ENCODE peak calls at places on chromosomes 3 and 15, in nine cellular contexts. V, Y, M, G, N, P, H, X and T are unnamed samples.

GRCh38 chr3:99505646-99506269 is 132.6 kb upstream of the COL8A1 start:
- DNase-seq in H (peak; percentile 43), X (peak; percentile 88), Y (peak; percentile 50), P (no peak), V (peak; percentile 82), G (peak; percentile 25), M (peak; percentile 94), N (no peak), T (peak; percentile 62)

GRCh38 chr3:37904614-37905047 is 43.0 kb downstream of the CTDSPL start:
- DNase-seq in P (no peak), Y (peak; percentile 10), M (no peak), N (no peak), V (peak; percentile 57), X (no peak), H (no peak), G (no peak), T (no peak)

GRCh38 chr3:172222474-172223071 is 183.2 kb downstream of the FNDC3B start:
- DNase-seq in Y (no peak), V (no peak), M (no peak), X (no peak), N (no peak), G (no peak), P (no peak), H (no peak), T (no peak)

GRCh38 chr3:133962879-133963278 is 66.8 kb downstream of the SLCO2A1 start:
- DNase-seq in M (no peak), Y (no peak), X (peak; percentile 47), G (no peak), N (no peak), V (peak; percentile 78), H (no peak), P (no peak), T (no peak)

GRCh38 chr3:84759361-84759760 is 199.4 kb upstream of the CADM2 start:
- DNase-seq in P (no peak), X (no peak), V (no peak), N (no peak), M (no peak), Y (no peak), H (no peak), G (no peak), T (no peak)

GRCh38 chr15:54564142-54564541 is 585.9 kb downstream of the UNC13C start:
- DNase-seq in G (no peak), H (no peak), M (no peak), P (no peak), V (no peak), X (no peak), N (no peak), Y (no peak), T (no peak)

GRCh38 chr3:17122758-17123157 is 238.0 kb downstream of the PLCL2 start:
- DNase-seq in H (no peak), M (no peak), N (no peak), V (no peak), P (no peak), X (no peak), Y (no peak), G (no peak), T (no peak)

GRCh38 chr15:65411470-65412071 is 11.2 kb downstream of the IGDCC4 start:
- DNase-seq in G (no peak), Y (peak; percentile 28), X (no peak), H (no peak), M (no peak), N (no peak), V (peak; percentile 25), P (no peak), T (no peak)

DNA sequence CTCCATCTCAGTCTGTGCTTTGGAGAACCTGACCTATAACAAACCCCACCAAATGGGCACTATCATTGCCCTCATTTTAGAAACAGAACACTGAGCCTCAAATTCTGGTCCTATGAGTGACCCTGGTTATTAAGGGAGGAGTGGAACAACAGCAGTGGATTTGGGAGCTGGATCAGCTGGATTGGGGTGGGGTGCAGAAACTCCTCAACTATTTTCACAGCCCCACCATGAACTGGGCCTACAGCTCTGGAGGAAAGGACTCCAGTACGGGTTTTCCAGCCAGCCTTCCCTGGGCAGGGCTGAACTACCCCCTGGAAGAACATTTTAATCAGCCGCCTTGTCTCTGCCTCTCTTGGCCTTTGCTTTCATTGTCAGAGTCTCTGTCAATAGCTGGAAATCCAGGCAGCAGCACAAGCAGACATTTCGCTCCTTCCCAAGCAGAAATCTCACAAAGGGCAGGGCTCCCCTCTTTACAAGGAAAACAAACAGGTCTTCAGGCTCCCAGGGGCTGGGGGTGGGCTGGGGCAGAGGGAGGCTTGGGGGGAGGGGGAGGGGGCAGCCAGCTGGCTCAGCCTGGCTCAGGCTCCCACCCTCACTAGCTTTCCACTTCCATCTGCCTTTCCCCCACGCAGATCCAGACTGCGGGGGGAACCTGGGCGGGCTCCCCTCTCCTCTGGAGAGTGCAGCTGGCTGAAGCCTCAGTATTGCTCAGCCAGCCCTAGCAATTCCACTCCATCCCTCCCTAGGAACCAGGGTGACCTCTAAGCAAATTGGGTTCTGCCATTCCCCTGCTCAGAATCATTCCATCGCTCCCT is 13.7 kb upstream of the TLE3 start:
- DNase-seq in X (peak; percentile 91), P (peak; percentile 92), H (peak; percentile 63), N (no peak), G (peak; percentile 82), Y (peak; percentile 67), V (peak; percentile 87), M (peak; percentile 29), T (peak; percentile 83)
- H3K4me3 ChIP-seq in X (peak overlapping the region; percentile 26), P (peak overlapping the region; percentile 29), H (peak overlapping the region; percentile 11), N (no peak overlapping the region), G (peak overlapping the region; percentile 38), Y (no peak overlapping the region), V (no peak overlapping the region), M (no peak overlapping the region), T (peak overlapping the region; percentile 27)

GRCh38 chr15:41932939-41933725 is 39.2 kb downstream of the EHD4 start:
- DNase-seq in M (no peak), V (no peak), H (no peak), P (no peak), Y (no peak), N (no peak), X (no peak), G (no peak), T (no peak)

GRCh38 chr15:41932101-41932500 is 38.2 kb upstream of the SPTBN5 start:
- DNase-seq in V (no peak), P (no peak), Y (no peak), M (no peak), H (no peak), G (no peak), N (no peak), X (no peak), T (no peak)

GRCh38 chr15:41930867-41931222 is 37.0 kb upstream of the SPTBN5 start:
- DNase-seq in M (no peak), V (no peak), P (no peak), X (no peak), N (no peak), G (no peak), Y (no peak), H (no peak), T (no peak)

GRCh38 chr15:41933771-41934170 is 38.6 kb downstream of the EHD4 start:
- DNase-seq in Y (peak; percentile 78), X (no peak), H (no peak), P (no peak), G (no peak), N (no peak), V (no peak), M (no peak), T (no peak)

GRCh38 chr15:41932511-41932910 is 38.7 kb upstream of the SPTBN5 start:
- DNase-seq in P (no peak), X (no peak), Y (no peak), M (no peak), G (no peak), H (no peak), V (no peak), N (no peak), T (no peak)
- H3K4me3 ChIP-seq in P (no peak overlapping the region), X (no peak overlapping the region), Y (no peak overlapping the region), M (no peak overlapping the region), G (no peak overlapping the region), H (no peak overlapping the region), V (no peak overlapping the region), N (no peak overlapping the region), T (no peak overlapping the region)

GRCh38 chr3:48042071-48042760 is 26.0 kb upstream of the MAP4 start:
- DNase-seq in M (peak; percentile 37), N (no peak), G (no peak), P (no peak), H (no peak), V (peak; percentile 29), Y (peak; percentile 67), X (no peak), T (no peak)

GRCh38 chr3:48038971-48039481 is 22.8 kb upstream of the MAP4 start:
- DNase-seq in V (no peak), Y (no peak), N (no peak), X (peak; percentile 11), G (no peak), P (no peak), M (peak; percentile 13), H (no peak), T (no peak)

GRCh38 chr3:48034000-48034516 is 17.8 kb upstream of the MAP4 start:
- DNase-seq in X (no peak), H (no peak), Y (peak; percentile 87), P (peak; percentile 24), N (no peak), M (peak; percentile 6), V (peak; percentile 87), G (no peak), T (no peak)

DNA sequence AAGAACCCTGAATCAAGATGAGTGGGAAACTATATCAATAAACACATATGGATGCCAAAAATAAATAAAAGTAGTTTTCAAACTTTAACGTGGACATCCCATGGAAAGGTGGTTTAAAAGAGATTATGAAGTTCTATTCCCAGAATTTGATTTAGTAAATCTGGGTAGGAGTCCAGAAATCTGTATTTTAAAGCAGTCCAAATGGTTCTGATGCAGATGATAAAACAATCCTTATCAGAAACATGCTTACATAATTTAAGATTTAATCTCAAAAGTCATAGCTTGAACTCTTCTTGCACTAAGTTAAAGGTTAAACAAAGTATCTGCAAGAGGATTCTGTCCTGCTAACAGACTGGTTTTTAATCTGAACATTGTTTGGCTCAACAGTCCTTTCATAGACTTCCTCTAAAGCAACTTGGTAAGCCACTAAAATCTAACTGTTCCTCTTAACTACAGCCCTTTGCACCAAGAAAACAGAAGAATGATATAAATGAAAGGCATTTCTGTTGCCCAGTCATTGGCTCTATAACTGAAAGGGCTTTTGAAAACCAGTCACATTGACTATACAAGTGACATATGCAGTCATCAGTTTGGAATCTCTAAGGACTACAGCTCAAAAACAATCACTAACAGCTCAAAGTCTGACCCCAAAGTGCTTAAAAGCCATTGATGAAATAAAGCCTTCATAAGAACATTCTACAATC is 23.4 kb upstream of the MAP4 start:
- DNase-seq in M (peak; percentile 7), V (peak; percentile 83), G (no peak), H (no peak), N (no peak), Y (peak; percentile 43), X (peak; percentile 29), P (peak; percentile 17), T (no peak)
- H3K4me3 ChIP-seq in M (no peak overlapping the region), V (no peak overlapping the region), G (no peak overlapping the region), H (no peak overlapping the region), N (no peak overlapping the region), Y (no peak overlapping the region), X (no peak overlapping the region), P (no peak overlapping the region), T (no peak overlapping the region)

GRCh38 chr15:71777216-71777943 is 33.0 kb upstream of the NR2E3 start:
- DNase-seq in G (no peak), H (no peak), X (no peak), V (no peak), P (no peak), M (no peak), Y (no peak), N (no peak), T (no peak)

GRCh38 chr15:71781965-71782265 is 28.4 kb upstream of the NR2E3 start:
- DNase-seq in Y (no peak), N (no peak), X (no peak), V (no peak), P (no peak), H (no peak), G (no peak), M (no peak), T (no peak)

GRCh38 chr15:71780349-71780976 is 29.9 kb upstream of the NR2E3 start:
- DNase-seq in V (peak; percentile 70), P (peak; percentile 88), Y (peak; percentile 23), X (peak; percentile 69), G (no peak), N (peak; percentile 11), M (peak; percentile 75), H (no peak), T (peak; percentile 25)

GRCh38 chr15:71781179-71781964 is 29.0 kb upstream of the NR2E3 start:
- DNase-seq in P (no peak), G (no peak), M (peak; percentile 67), N (no peak), H (no peak), Y (no peak), X (no peak), V (peak; percentile 51), T (no peak)

DNA sequence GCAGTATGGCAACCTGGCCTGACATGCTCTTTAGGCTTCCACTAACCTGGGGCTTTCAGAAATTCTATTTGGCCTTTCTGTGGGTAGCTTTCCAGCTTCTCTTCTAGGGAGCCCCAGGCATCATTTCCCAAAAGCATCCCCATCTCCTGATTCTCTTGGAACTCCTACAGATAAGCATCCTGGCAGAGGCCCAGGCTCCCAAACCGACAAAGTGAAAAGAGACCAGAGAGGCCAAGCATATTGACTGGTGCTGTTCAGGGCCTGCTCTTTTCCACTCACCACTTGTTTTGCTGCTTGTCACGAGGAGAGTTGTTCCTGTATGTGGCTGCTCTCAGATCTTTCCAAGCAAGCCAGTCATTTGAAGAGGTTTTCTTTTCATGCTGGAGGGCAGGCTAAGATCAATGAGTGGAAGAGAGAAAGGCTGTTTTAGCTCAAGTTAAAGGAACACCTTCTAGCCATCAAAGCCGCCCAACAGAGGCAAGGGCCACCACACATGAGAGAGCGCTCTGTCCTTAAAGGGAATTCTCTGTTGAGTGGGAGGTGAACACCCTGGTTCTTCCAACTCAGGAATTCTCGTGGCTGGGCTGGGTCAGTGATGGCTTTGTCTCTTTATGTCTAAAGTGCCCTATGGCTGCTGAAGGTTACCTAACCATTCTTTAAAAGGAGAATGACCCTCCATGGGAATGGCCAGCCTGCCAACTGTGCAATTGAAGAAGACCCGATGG is 31.1 kb upstream of the NR2E3 start:
- DNase-seq in N (no peak), P (no peak), G (no peak), Y (no peak), M (no peak), H (no peak), V (no peak), X (no peak), T (no peak)
- H3K4me3 ChIP-seq in N (no peak overlapping the region), P (no peak overlapping the region), G (no peak overlapping the region), Y (no peak overlapping the region), M (no peak overlapping the region), H (no peak overlapping the region), V (no peak overlapping the region), X (no peak overlapping the region), T (no peak overlapping the region)